ENCODE peak calls at places on chromosomes 6 and 20, in ten cellular contexts. O, R, F, G, Z, Q, K, B, T and V are unnamed samples.

GRCh38 chr20:7503501-7503900 is 436.8 kb downstream of the HAO1 start:
- DNase-seq in B (peak), O (no peak), F (no peak), R (no peak), Q (no peak), G (no peak), T (no peak), Z (no peak), K (no peak), V (no peak)

GRCh38 chr20:38043512-38044300 is 10.2 kb downstream of the RPRD1B start:
- DNase-seq in B (no peak), G (no peak), K (peak), Q (no peak), T (no peak), O (no peak), R (peak), Z (peak), F (no peak), V (no peak)

GRCh38 chr6:64672651-64673050 is 1034.4 kb downstream of the EYS start:
- DNase-seq in K (no peak), O (no peak), T (no peak), R (no peak), G (no peak), Z (no peak), B (no peak), Q (no peak), F (no peak), V (no peak)

GRCh38 chr6:131116755-131117360 is 18.4 kb upstream of the AKAP7 start:
- DNase-seq in G (no peak), R (no peak), T (no peak), Q (peak), B (no peak), F (no peak), O (no peak), Z (peak), K (no peak), V (no peak)

GRCh38 chr20:62618622-62619529 is 23.4 kb upstream of the SLCO4A1 start:
- DNase-seq in T (no peak), F (no peak), R (no peak), K (no peak), Q (no peak), B (no peak), G (no peak), O (no peak), Z (no peak), V (no peak)

GRCh38 chr6:66533921-66534404 is 826.9 kb upstream of the EYS start:
- DNase-seq in Z (no peak), G (no peak), O (no peak), T (no peak), F (no peak), Q (no peak), K (no peak), B (no peak), R (no peak), V (no peak)

GRCh38 chr6:168576388-168576787 is 135.4 kb downstream of the SMOC2 start:
- DNase-seq in T (no peak), G (no peak), B (no peak), F (no peak), O (no peak), Z (no peak), K (no peak), Q (no peak), R (no peak), V (no peak)

GRCh38 chr20:24164360-24164759 is 175.8 kb upstream of the GGTLC1 start:
- DNase-seq in G (no peak), F (peak), B (no peak), Z (no peak), K (peak), O (peak), Q (no peak), R (no peak), T (peak), V (no peak)

GRCh38 chr6:90293319-90293937 is 3.2 kb downstream of the BACH2 start:
- DNase-seq in Z (no peak), T (no peak), G (no peak), O (no peak), R (no peak), F (no peak), Q (no peak), B (no peak), K (no peak), V (no peak)

GRCh38 chr6:33552252-33552651 is 27.8 kb downstream of the BAK1 start:
- DNase-seq in G (no peak), B (no peak), T (no peak), Q (no peak), K (no peak), F (no peak), O (no peak), R (no peak), Z (no peak), V (no peak)

GRCh38 chr6:75478929-75479328 is 14.7 kb downstream of the FILIP1 start:
- DNase-seq in Z (no peak), B (no peak), F (no peak), O (no peak), G (no peak), Q (no peak), T (no peak), K (no peak), R (no peak), V (no peak)

GRCh38 chr6:121651420-121651819 is 216.0 kb downstream of the GJA1 start:
- DNase-seq in F (no peak), B (no peak), Z (no peak), Q (no peak), K (no peak), G (no peak), R (no peak), T (no peak), O (no peak), V (no peak)

GRCh38 chr20:44430270-44431065 is 45.2 kb upstream of the TTPAL start:
- DNase-seq in B (no peak), F (no peak), Z (no peak), Q (no peak), T (no peak), O (no peak), R (no peak), K (no peak), G (no peak), V (no peak)

GRCh38 chr6:46287681-46288080 is 116.9 kb upstream of the ENPP5 start:
- DNase-seq in K (no peak), O (no peak), T (no peak), B (no peak), G (no peak), R (no peak), F (no peak), Q (no peak), Z (no peak), V (no peak)

GRCh38 chr6:88360203-88360797 is 194.2 kb upstream of the CNR1 start:
- DNase-seq in F (no peak), T (no peak), B (no peak), R (no peak), O (no peak), Z (peak), Q (no peak), K (no peak), G (no peak), V (no peak)

GRCh38 chr20:50304883-50305635 is 114.4 kb downstream of the CEBPB start:
- DNase-seq in O (no peak), Q (no peak), G (peak), R (no peak), Z (peak), F (no peak), K (no peak), T (no peak), B (peak), V (no peak)